ENCODE peak calls at places on chromosomes 7 and 10, in nine cellular contexts. Y, K, S, D, G, M, W, L and N are unnamed samples.

GRCh38 chr7:141748401-141748800 is 10.2 kb downstream of the SSBP1 start:
- DNase-seq in Y (no peak), K (no peak), S (no peak), D (no peak), G (no peak), M (no peak), W (no peak), L (no peak), N (no peak)

GRCh38 chr10:7561216-7561893 is 105.4 kb downstream of the ITIH5 start:
- DNase-seq in Y (no peak), K (no peak), S (no peak), D (no peak), G (peak), M (no peak), W (no peak), L (no peak), N (no peak)

GRCh38 chr7:988426-988911 is 5.5 kb downstream of the CYP2W1 start:
- DNase-seq in Y (no peak), K (no peak), S (no peak), D (no peak), G (no peak), M (no peak), W (no peak), L (no peak), N (no peak)

GRCh38 chr7:151088856-151089699 is 2.8 kb downstream of the AGAP3 start:
- DNase-seq in Y (no peak), K (no peak), S (no peak), D (peak), G (peak), M (peak), W (no peak), L (no peak), N (no peak)

GRCh38 chr10:65581426-65582026 is 1344.3 kb upstream of the LRRTM3 start:
- DNase-seq in Y (no peak), K (no peak), S (no peak), D (no peak), G (no peak), M (no peak), W (no peak), L (no peak), N (no peak)

GRCh38 chr7:81183326-81183725 is 264.5 kb upstream of the SEMA3C start:
- DNase-seq in Y (no peak), K (no peak), S (no peak), D (no peak), G (no peak), M (no peak), W (no peak), L (no peak), N (no peak)

GRCh38 chr10:131972474-131973071 is 9.2 kb downstream of the BNIP3 start:
- DNase-seq in Y (no peak), K (peak), S (no peak), D (no peak), G (peak), M (peak), W (no peak), L (no peak), N (no peak)

GRCh38 chr7:127447326-127447945 is 54.9 kb upstream of the ZNF800 start:
- DNase-seq in Y (peak), K (no peak), S (peak), D (peak), G (no peak), M (peak), W (peak), L (no peak), N (peak)

GRCh38 chr10:102583435-102584417 is 60.6 kb upstream of the TRIM8 start:
- DNase-seq in Y (peak), K (peak), S (peak), D (peak), G (peak), M (peak), W (peak), L (peak), N (peak)

GRCh38 chr10:131786756-131787605 is 113.8 kb upstream of the PPP2R2D start:
- DNase-seq in Y (peak), K (peak), S (peak), D (peak), G (peak), M (peak), W (no peak), L (peak), N (no peak)

GRCh38 chr7:37999673-38000072 is 79.2 kb downstream of the EPDR1 start:
- DNase-seq in Y (no peak), K (no peak), S (no peak), D (no peak), G (no peak), M (peak), W (no peak), L (no peak), N (no peak)

GRCh38 chr7:128455556-128456254 is at the start of gene HILPDA:
- DNase-seq in Y (peak), K (peak), S (peak), D (peak), G (peak), M (peak), W (peak), L (peak), N (peak)

GRCh38 chr7:50653116-50653854 is 88.1 kb upstream of the DDC start:
- DNase-seq in Y (no peak), K (no peak), S (no peak), D (no peak), G (no peak), M (peak), W (no peak), L (no peak), N (no peak)

GRCh38 chr7:147088916-147089315 is 972.3 kb downstream of the CNTNAP2 start:
- DNase-seq in Y (no peak), K (no peak), S (no peak), D (no peak), G (no peak), M (no peak), W (no peak), L (no peak), N (no peak)

GRCh38 chr7:823639-824038 is 8.6 kb upstream of the SUN1 start:
- DNase-seq in Y (no peak), K (no peak), S (no peak), D (no peak), G (peak), M (no peak), W (no peak), L (no peak), N (no peak)

GRCh38 chr10:49113741-49114141 is 1.6 kb downstream of the VSTM4 start:
- DNase-seq in Y (no peak), K (no peak), S (no peak), D (no peak), G (no peak), M (no peak), W (no peak), L (peak), N (no peak)

GRCh38 chr7:122082670-122083069 is 61.4 kb downstream of the AASS start:
- DNase-seq in Y (no peak), K (no peak), S (no peak), D (no peak), G (no peak), M (no peak), W (no peak), L (no peak), N (no peak)

GRCh38 chr10:102287538-102287937 is 42.2 kb downstream of the GBF1 start:
- DNase-seq in Y (no peak), K (no peak), S (no peak), D (no peak), G (no peak), M (no peak), W (no peak), L (no peak), N (no peak)

GRCh38 chr7:101126651-101127459 is at the start of gene SERPINE1:
- DNase-seq in Y (peak), K (no peak), S (peak), D (peak), G (peak), M (peak), W (peak), L (peak), N (peak)

GRCh38 chr7:132295198-132295597 is 281.1 kb downstream of the PLXNA4 start:
- DNase-seq in Y (no peak), K (no peak), S (no peak), D (no peak), G (no peak), M (no peak), W (no peak), L (no peak), N (no peak)

GRCh38 chr7:55132890-55133551 is 114.2 kb downstream of the EGFR start:
- DNase-seq in Y (no peak), K (no peak), S (peak), D (no peak), G (no peak), M (peak), W (peak), L (no peak), N (no peak)

GRCh38 chr7:116588641-116589594 is 64.1 kb downstream of the CAV1 start:
- DNase-seq in Y (peak), K (no peak), S (peak), D (peak), G (no peak), M (peak), W (no peak), L (no peak), N (peak)

GRCh38 chr7:3087243-3087642 is 43.6 kb upstream of the CARD11 start:
- DNase-seq in Y (no peak), K (no peak), S (no peak), D (no peak), G (no peak), M (peak), W (no peak), L (no peak), N (no peak)

DNA sequence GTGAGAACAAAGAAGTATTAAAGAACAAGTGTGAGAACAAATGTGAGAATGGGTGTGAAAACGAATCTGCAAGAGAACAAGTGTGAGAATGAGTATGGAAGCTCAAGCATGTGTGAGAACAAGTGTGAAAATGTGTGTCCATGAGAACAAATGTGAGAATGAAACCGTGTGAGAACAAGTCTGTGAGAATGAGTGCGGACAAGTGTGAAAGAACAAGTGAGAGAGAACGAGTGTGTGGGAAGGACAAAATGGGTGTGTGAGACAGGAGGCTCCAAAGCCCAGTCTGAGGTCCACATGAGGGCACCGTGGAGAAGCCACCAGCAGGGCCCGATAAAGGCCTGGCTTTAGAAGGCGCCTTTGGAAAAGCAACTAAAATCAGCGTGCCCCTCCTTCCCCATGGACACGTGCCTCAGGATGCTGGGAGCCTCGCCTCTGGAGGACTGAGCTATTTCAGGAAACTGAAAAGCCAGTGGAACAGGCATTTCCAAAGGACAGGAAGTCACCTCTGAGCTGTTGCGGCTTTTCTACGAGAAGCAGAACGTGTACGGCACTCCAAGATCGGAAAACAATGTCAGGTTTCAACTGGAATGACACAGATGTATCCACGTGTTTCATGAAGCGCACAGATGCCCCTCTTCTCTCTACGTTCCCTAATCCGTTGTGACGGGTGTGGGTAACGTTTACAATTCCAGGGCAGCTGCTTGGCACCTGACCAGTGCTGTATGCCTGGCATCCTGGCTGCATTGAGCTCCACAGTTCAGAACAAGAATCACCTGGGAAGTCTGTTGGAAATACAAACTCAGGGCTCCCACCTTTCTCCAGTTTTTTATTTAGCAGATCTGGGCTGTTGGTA is 46.4 kb downstream of the ESYT2 start:
- DNase-seq in Y (no peak), K (no peak), S (no peak), D (no peak), G (no peak), M (peak), W (no peak), L (no peak), N (no peak)
- TF ChIP-seq CTCF in Y (no peak), K (peak), S (peak), D (no peak), G (no peak), M (peak), W (peak), L (no peak), N (no peak)

GRCh38 chr10:127524229-127524628 is 24.9 kb upstream of the NPS start:
- DNase-seq in Y (no peak), K (no peak), S (peak), D (no peak), G (no peak), M (no peak), W (no peak), L (no peak), N (no peak)
- TF ChIP-seq CTCF in Y (no peak), K (no peak), S (no peak), D (no peak), G (no peak), M (no peak), W (no peak), L (peak), N (no peak)

DNA sequence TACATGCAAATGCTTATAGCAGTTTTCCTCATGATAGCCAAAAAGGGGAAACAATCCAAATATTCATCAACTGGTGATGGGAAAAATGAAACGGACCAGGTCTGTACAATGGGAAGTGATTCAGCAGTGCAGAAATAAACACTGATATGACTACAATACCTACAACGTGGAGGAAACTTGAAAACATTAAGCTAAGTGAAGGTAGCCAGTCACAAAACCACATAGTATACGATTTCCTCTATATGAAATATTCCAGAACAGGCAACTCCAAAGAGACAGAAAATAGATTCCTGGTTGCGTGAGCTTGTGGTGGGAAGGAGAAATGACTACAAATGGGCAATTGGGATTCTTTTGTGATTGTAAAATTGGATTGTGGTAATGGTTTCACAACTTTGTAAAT is 263.1 kb upstream of the PITRM1 start:
- DNase-seq in Y (no peak), K (no peak), S (no peak), D (no peak), G (no peak), M (peak), W (no peak), L (no peak), N (no peak)
- TF ChIP-seq CTCF in Y (no peak), K (no peak), S (no peak), D (no peak), G (no peak), M (no peak), W (no peak), L (no peak), N (no peak)

GRCh38 chr10:29243750-29244149 is 45.1 kb upstream of the LYZL1 start:
- DNase-seq in Y (no peak), K (no peak), S (peak), D (no peak), G (peak), M (no peak), W (no peak), L (no peak), N (no peak)
- TF ChIP-seq CTCF in Y (peak), K (peak), S (peak), D (no peak), G (no peak), M (peak), W (peak), L (no peak), N (peak)